ENCODE peak calls at places on chromosomes 12 and 14, in five cellular contexts. M, T, S, Z and Q are unnamed samples.
A peak's percentile ranks its signal among the peaks of the same experiment; 100 is the strongest.

GRCh38 chr14:68255697-68256178 is 436.2 kb downstream of the RAD51B start:
- DNase-seq in M (no peak), T (no peak), S (no peak), Z (no peak), Q (no peak)

GRCh38 chr12:43835656-43836454 is at the start of gene TMEM117:
- DNase-seq in M (peak; percentile 91), T (peak; percentile 43), S (peak; percentile 29), Z (peak; percentile 79), Q (no peak)

GRCh38 chr14:21041676-21042433 is at the start of gene RNASE7:
- DNase-seq in M (no peak), T (no peak), S (no peak), Z (peak; percentile 59), Q (no peak)

GRCh38 chr12:117854339-117855012 is 114.3 kb downstream of the KSR2 start:
- DNase-seq in M (no peak), T (peak; percentile 75), S (peak; percentile 83), Z (no peak), Q (no peak)

GRCh38 chr12:92759634-92760268 is 57.0 kb downstream of the PLEKHG7 start:
- DNase-seq in M (no peak), T (no peak), S (peak; percentile 33), Z (no peak), Q (no peak)

GRCh38 chr14:75044760-75045159 is 6.5 kb downstream of the MLH3 start:
- DNase-seq in M (no peak), T (no peak), S (no peak), Z (no peak), Q (no peak)

GRCh38 chr12:92743026-92743425 is 40.2 kb downstream of the PLEKHG7 start:
- DNase-seq in M (no peak), T (no peak), S (no peak), Z (no peak), Q (no peak)

GRCh38 chr14:72488551-72488950 is 405.4 kb downstream of the DPF3 start:
- DNase-seq in M (no peak), T (no peak), S (no peak), Z (no peak), Q (no peak)

GRCh38 chr12:23380419-23381100 is 568.9 kb downstream of the SOX5 start:
- DNase-seq in M (no peak), T (no peak), S (no peak), Z (no peak), Q (no peak)

GRCh38 chr14:86652512-86652911 is 1122.6 kb downstream of the FLRT2 start:
- DNase-seq in M (no peak), T (no peak), S (no peak), Z (no peak), Q (no peak)

DNA sequence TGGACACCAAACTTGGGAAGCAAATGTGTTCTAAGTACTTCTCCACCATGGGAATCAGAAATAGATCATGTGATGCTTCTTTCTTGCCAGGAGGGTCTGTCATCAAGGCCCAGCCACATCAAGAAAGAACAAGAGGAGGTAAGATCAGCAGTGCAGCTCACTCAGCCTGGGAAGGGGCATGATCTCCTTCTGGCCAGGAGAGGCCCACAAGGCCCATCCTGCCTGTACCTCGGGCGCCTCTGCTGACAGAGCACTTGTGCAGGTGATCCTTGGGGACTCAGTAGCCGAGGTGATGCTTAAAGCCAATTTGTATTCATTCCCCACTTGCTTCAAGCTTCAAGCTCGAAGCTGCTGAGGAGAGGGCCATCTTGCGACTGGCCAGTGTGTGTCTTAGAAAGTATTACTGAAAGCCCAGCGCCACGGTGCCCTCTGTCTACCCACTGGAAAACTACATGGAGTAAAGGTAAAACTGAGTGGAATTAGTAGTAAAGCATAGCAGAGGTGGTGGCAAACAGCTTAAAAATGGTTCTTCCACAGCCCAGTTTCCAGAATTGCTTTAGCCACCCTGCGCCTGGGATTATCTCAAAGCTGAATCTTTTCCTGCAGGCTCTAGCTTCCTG is 26.2 kb downstream of the RTRAF start:
- DNase-seq in M (no peak), T (peak; percentile 19), S (no peak), Z (peak; percentile 57), Q (no peak)
- TF ChIP-seq CTCF in M (peak; percentile 40), T (peak; percentile 42), S (peak; percentile 20), Z (peak; percentile 47), Q (peak; percentile 32)

DNA sequence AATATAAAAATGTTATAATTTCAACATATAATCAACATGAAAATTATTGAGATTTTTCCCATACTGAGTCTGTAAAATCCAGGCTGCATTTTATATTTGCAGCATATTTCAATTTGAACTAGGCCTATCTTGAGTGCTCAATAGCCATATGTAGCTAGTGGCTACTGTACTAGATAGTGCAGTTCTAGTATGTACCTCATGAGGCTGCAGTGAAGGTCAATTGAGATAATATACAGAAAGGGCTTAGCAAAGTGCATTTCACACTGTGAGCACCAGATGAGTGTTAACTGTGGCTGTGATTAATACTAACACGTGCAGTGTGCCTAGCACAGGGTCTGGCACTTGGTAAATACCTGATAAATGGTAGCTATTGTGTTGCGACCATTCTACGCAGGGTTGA is 5.4 kb upstream of the SLC22A17 start:
- DNase-seq in M (no peak), T (no peak), S (no peak), Z (no peak), Q (peak; percentile 16)
- TF ChIP-seq CTCF in M (no peak), T (no peak), S (no peak), Z (no peak), Q (no peak)

DNA sequence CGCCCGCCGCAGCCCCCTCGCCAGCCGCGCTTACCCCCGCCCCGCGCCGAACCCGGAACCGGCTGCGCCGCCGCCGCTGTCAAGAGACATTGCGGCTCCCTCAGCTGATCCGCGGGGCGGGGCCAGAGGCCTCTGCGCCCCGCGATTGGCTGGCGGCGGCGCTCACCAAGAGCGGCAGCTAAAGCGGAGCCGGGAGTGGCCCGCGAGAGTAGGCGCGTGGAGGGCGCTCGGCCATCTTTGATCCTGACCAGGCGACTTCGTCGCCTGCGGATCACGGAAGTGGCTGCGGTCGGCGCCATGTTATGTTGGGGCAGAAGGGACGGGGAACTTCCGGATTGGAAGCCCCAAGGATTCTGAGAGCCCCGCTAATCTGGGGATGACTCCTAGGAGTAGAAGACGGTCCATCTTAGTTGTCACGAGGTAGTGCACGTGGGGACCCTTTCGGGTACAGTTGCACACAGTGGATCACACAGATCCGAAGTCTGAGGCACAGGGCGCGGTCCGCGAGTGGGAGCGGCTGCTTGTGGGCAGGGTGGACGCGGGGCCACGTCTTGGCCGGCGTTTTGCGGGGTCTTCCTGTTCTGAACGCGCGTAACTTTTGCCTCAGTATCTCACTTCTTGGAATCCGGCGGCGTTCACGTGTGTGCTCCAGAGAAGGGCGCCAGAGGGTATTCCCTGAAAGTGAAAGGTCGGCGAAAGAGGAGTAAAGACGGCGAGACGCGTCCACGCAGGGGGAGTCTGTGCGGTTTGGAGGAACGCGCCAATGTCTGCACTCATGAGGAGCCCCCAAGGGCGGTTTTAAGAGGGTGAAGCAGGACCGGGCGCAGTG is at the start of gene CHFR:
- DNase-seq in M (peak; percentile 99), T (peak; percentile 85), S (peak; percentile 97), Z (peak; percentile 96), Q (peak; percentile 80)
- TF ChIP-seq CTCF in M (no peak), T (no peak), S (no peak), Z (no peak), Q (no peak)

DNA sequence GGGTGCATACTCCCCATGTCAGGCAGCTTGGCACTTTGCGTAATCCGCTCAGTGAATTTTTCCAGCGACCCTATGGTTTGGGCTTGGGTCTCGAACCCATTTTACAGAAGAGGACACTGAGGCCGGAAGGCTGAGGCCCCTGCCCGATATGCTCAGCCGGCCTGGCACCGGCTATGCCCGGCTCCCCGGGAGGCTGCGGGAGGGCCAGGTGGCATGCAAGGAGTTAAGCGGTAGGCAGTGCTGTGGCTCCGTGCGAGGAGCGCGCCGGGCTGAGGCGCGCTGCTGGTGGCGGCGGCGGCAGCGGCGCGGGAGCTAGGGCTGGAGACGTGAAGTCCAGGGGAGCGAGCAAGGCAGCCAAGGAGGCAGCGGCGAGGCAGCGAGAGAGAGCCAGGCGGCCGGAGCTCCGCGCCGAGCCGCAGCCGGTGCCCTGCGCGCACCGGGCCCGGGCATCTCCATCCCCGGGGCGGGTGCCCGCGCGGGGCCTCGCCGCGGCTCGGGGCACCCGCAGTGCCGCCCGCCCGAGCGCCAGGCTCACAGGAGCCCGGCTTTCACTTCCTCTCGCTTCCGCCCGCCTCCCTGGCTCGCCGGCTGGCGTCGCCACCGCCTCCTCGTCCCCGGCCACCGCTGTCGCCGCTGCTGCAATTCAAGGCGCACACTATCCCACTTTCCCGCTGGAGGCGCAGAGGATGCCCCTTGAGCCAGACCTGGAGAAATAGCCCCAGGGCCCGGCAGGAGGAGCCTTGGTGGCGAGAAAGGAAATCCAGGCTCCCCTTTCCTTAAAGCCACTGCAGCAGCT is at the start of gene WSCD2:
- DNase-seq in M (peak; percentile 71), T (peak; percentile 70), S (peak; percentile 77), Z (peak; percentile 16), Q (no peak)
- TF ChIP-seq CTCF in M (peak; percentile 20), T (peak; percentile 49), S (no peak), Z (no peak), Q (no peak)

DNA sequence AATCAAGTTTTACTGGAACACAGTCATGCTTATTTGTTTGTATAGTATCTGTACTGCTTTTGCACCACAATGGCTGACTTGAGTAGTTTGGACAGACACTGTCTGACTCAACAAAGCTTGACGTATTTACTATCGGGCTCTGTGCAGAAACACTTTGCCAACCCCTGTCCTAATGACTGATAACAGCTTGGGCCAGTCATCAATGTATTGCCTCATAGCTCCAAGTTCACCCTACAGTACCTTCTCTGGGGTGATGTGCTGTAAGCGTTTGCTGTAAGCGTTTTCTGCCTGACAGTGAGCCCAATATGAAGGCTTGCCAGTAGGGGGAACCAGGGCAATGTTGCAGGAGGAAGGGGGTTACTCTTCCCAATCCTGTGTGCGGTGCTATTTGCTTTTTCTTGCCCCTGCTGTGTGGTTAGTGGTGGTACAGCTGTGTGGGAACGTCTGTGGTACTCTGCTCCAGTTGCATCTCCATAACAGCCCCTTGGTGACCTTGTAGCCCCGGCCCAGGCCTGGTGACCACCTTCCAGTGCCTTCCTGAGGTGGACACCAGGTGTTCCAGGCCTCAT is 5.4 kb upstream of the CCDC177 start:
- DNase-seq in M (no peak), T (peak; percentile 39), S (peak; percentile 66), Z (peak; percentile 35), Q (no peak)
- TF ChIP-seq CTCF in M (peak; percentile 41), T (peak; percentile 61), S (peak; percentile 38), Z (peak; percentile 21), Q (peak; percentile 60)

GRCh38 chr14:63026491-63026890 is 18.8 kb downstream of the KCNH5 start:
- DNase-seq in M (no peak), T (no peak), S (no peak), Z (no peak), Q (no peak)
- TF ChIP-seq CTCF in M (no peak), T (no peak), S (no peak), Z (no peak), Q (no peak)

GRCh38 chr12:3453266-3453862 is 37.6 kb upstream of the PRMT8 start:
- DNase-seq in M (no peak), T (no peak), S (no peak), Z (no peak), Q (no peak)
- TF ChIP-seq CTCF in M (no peak), T (no peak), S (no peak), Z (no peak), Q (no peak)

GRCh38 chr14:73630009-73630780 is 14.6 kb upstream of the DNAL1 start:
- DNase-seq in M (no peak), T (no peak), S (no peak), Z (no peak), Q (no peak)

GRCh38 chr14:73633517-73634332 is 11.1 kb upstream of the DNAL1 start:
- DNase-seq in M (peak; percentile 84), T (peak; percentile 62), S (peak; percentile 68), Z (peak; percentile 60), Q (peak; percentile 38)

GRCh38 chr14:73633115-73633514 is 11.7 kb upstream of the DNAL1 start:
- DNase-seq in M (peak; percentile 67), T (no peak), S (no peak), Z (no peak), Q (no peak)

GRCh38 chr14:73637830-73638229 is 7.0 kb upstream of the DNAL1 start:
- DNase-seq in M (no peak), T (no peak), S (no peak), Z (no peak), Q (no peak)

GRCh38 chr14:73634333-73634833 is 10.4 kb upstream of the DNAL1 start:
- DNase-seq in M (no peak), T (peak; percentile 36), S (peak; percentile 52), Z (peak; percentile 46), Q (no peak)
- TF ChIP-seq CTCF in M (peak; percentile 30), T (peak; percentile 32), S (no peak), Z (peak; percentile 18), Q (no peak)